ENCODE peak calls at places on chromosomes 4 and X, in four cellular contexts. S is fibroblast of villous mesenchyme, O is AG09319, G is fibroblast of gingiva. P is an unnamed sample.

GRCh38 chr4:165383757-165384156 is 4.9 kb downstream of the CPE start:
- DNase-seq in S (no peak), O (no peak), G (no peak), P (no peak)

GRCh38 chrX:105823092-105823454 is 734 bp downstream of the NRK start:
- DNase-seq in S (no peak), O (no peak), G (no peak), P (no peak)

GRCh38 chr4:54228563-54229501 is at the start of gene PDGFRA:
- DNase-seq in S (peak), O (peak), G (peak), P (no peak)

GRCh38 chrX:103730147-103730546 is 19.4 kb downstream of the TMEM31 start:
- DNase-seq in S (no peak), O (no peak), G (no peak), P (no peak)

GRCh38 chr4:47490550-47490949 is 5.5 kb downstream of the ATP10D start:
- DNase-seq in S (peak), O (no peak), G (no peak), P (no peak)

GRCh38 chr4:3375688-3376087 is 66.1 kb upstream of the HGFAC start:
- DNase-seq in S (peak), O (peak), G (peak), P (peak)

GRCh38 chrX:119622356-119623232 is 16.4 kb upstream of the NKRF start:
- DNase-seq in S (peak), O (no peak), G (peak), P (no peak)

GRCh38 chr4:98555798-98556445 is 102.5 kb downstream of the TSPAN5 start:
- DNase-seq in S (no peak), O (no peak), G (no peak), P (no peak)

GRCh38 chrX:51144828-51145442 is 187.7 kb upstream of the NUDT10 start:
- DNase-seq in S (peak), O (no peak), G (no peak), P (no peak)

GRCh38 chr4:53861856-53862610 is 202.4 kb downstream of the CHIC2 start:
- DNase-seq in S (peak), O (peak), G (peak), P (no peak)

GRCh38 chrX:8803326-8803725 is 2.1 kb upstream of the FAM9A start:
- DNase-seq in S (no peak), O (no peak), G (no peak), P (no peak)

GRCh38 chr4:84403656-84404055 is 95.4 kb downstream of the NKX6-1 start:
- DNase-seq in S (peak), O (no peak), G (peak), P (no peak)

GRCh38 chr4:161555689-161556660 is 607.8 kb downstream of the FSTL5 start:
- DNase-seq in S (peak), O (no peak), G (no peak), P (no peak)

GRCh38 chr4:158624889-158625478 is 46.7 kb downstream of the C4orf46 start:
- DNase-seq in S (peak), O (peak), G (peak), P (no peak)

GRCh38 chrX:40434947-40435346 is 145.8 kb upstream of the ATP6AP2 start:
- DNase-seq in S (peak), O (no peak), G (peak), P (no peak)

GRCh38 chr4:69056921-69057562 is 39.2 kb upstream of the UGT2B7 start:
- DNase-seq in S (no peak), O (no peak), G (no peak), P (no peak)

GRCh38 chr4:87058272-87059073 is 123.7 kb downstream of the AFF1 start:
- DNase-seq in S (no peak), O (no peak), G (no peak), P (no peak)

GRCh38 chrX:40449396-40449795 is 131.4 kb upstream of the ATP6AP2 start:
- DNase-seq in S (no peak), O (no peak), G (no peak), P (no peak)

GRCh38 chrX:130975947-130976346 is 72.9 kb upstream of the ENOX2 start:
- DNase-seq in S (peak), O (no peak), G (peak), P (no peak)

GRCh38 chr4:109127866-109128265 is 174.6 kb downstream of the COL25A1 start:
- DNase-seq in S (no peak), O (no peak), G (no peak), P (no peak)

GRCh38 chrX:86887341-86887740 is 630.3 kb upstream of the KLHL4 start:
- DNase-seq in S (no peak), O (no peak), G (no peak), P (no peak)

GRCh38 chrX:74923942-74924448 is 1.3 kb downstream of the NEXMIF start:
- DNase-seq in S (no peak), O (no peak), G (no peak), P (no peak)

GRCh38 chr4:25524616-25525146 is 131.0 kb upstream of the SLC34A2 start:
- DNase-seq in S (no peak), O (no peak), G (no peak), P (no peak)

GRCh38 chr4:15241946-15242345 is 185.9 kb upstream of the C1QTNF7 start:
- DNase-seq in S (no peak), O (no peak), G (no peak), P (no peak)

GRCh38 chr4:174358823-174359222 is 75.1 kb downstream of the CEP44 start:
- DNase-seq in S (peak), O (no peak), G (peak), P (no peak)

GRCh38 chrX:46831620-46832327 is 5.1 kb upstream of the RP2 start:
- DNase-seq in S (no peak), O (no peak), G (no peak), P (no peak)

GRCh38 chr4:36763814-36764213 is 480.7 kb upstream of the NWD2 start:
- DNase-seq in S (no peak), O (no peak), G (no peak), P (no peak)

GRCh38 chr4:112343330-112343729 is 46.2 kb downstream of the ALPK1 start:
- DNase-seq in S (no peak), O (no peak), G (no peak), P (no peak)

GRCh38 chrX:3465017-3465416 is 118.6 kb upstream of the MXRA5 start:
- DNase-seq in S (no peak), O (no peak), G (no peak), P (no peak)

GRCh38 chrX:9182041-9182440 is 148.1 kb upstream of the FAM9B start:
- DNase-seq in S (no peak), O (no peak), G (no peak), P (no peak)

P was measured in GOT3.